ENCODE peak calls at places on chromosomes 4 and X, in six cellular contexts. One of them, this sample, is unnamed.

GRCh38 chr4:151641167-151641566 is 119.6 kb downstream of the GATB start:
- DNase-seq in psoas muscle: no peak
- DNase-seq in left lung: no peak
- DNase-seq in WTC11: no peak
- DNase-seq in pancreas: no peak
- DNase-seq in lower lobe of right lung: no peak
- DNase-seq in this sample: peak

GRCh38 chrX:68894513-68895338 is 65.9 kb downstream of the EFNB1 start:
- DNase-seq in psoas muscle: peak
- DNase-seq in left lung: peak
- DNase-seq in WTC11: no peak
- DNase-seq in pancreas: peak
- DNase-seq in lower lobe of right lung: peak
- DNase-seq in this sample: peak

GRCh38 chr4:167218022-167218608 is 16.2 kb downstream of the SPOCK3 start:
- DNase-seq in psoas muscle: no peak
- DNase-seq in left lung: no peak
- DNase-seq in WTC11: no peak
- DNase-seq in pancreas: no peak
- DNase-seq in lower lobe of right lung: no peak
- DNase-seq in this sample: no peak

GRCh38 chr4:8195431-8195830 is 3.7 kb upstream of the SH3TC1 start:
- DNase-seq in psoas muscle: no peak
- DNase-seq in left lung: peak
- DNase-seq in WTC11: no peak
- DNase-seq in pancreas: no peak
- DNase-seq in lower lobe of right lung: no peak
- DNase-seq in this sample: no peak

GRCh38 chr4:10198365-10198764 is 81.8 kb upstream of the WDR1 start:
- DNase-seq in psoas muscle: no peak
- DNase-seq in left lung: no peak
- DNase-seq in WTC11: no peak
- DNase-seq in pancreas: no peak
- DNase-seq in lower lobe of right lung: no peak
- DNase-seq in this sample: no peak

GRCh38 chr4:155807021-155807420 is 48.2 kb downstream of the GUCY1B1 start:
- DNase-seq in psoas muscle: no peak
- DNase-seq in left lung: no peak
- DNase-seq in WTC11: no peak
- DNase-seq in pancreas: no peak
- DNase-seq in lower lobe of right lung: no peak
- DNase-seq in this sample: no peak

GRCh38 chrX:72545990-72546389 is 26.7 kb downstream of the HDAC8 start:
- DNase-seq in psoas muscle: no peak
- DNase-seq in left lung: no peak
- DNase-seq in WTC11: no peak
- DNase-seq in pancreas: no peak
- DNase-seq in lower lobe of right lung: no peak
- DNase-seq in this sample: peak

GRCh38 chrX:155313766-155314165 is 20.6 kb downstream of the CLIC2 start:
- DNase-seq in psoas muscle: no peak
- DNase-seq in left lung: no peak
- DNase-seq in WTC11: no peak
- DNase-seq in pancreas: no peak
- DNase-seq in lower lobe of right lung: no peak
- DNase-seq in this sample: peak

GRCh38 chr4:88352062-88352461 is 26.6 kb upstream of the HERC6 start:
- DNase-seq in psoas muscle: no peak
- DNase-seq in left lung: no peak
- DNase-seq in WTC11: no peak
- DNase-seq in pancreas: no peak
- DNase-seq in lower lobe of right lung: no peak
- DNase-seq in this sample: peak

GRCh38 chr4:54227261-54228063 is 1.6 kb upstream of the PDGFRA start:
- DNase-seq in psoas muscle: no peak
- DNase-seq in left lung: no peak
- DNase-seq in WTC11: peak
- DNase-seq in pancreas: no peak
- DNase-seq in lower lobe of right lung: peak
- DNase-seq in this sample: no peak

GRCh38 chrX:41087219-41087618 is 2.0 kb downstream of the USP9X start:
- DNase-seq in psoas muscle: no peak
- DNase-seq in left lung: no peak
- DNase-seq in WTC11: no peak
- DNase-seq in pancreas: no peak
- DNase-seq in lower lobe of right lung: no peak
- DNase-seq in this sample: no peak

GRCh38 chr4:85650908-85651307 is 176.0 kb downstream of the ARHGAP24 start:
- DNase-seq in psoas muscle: no peak
- DNase-seq in left lung: no peak
- DNase-seq in WTC11: no peak
- DNase-seq in pancreas: peak
- DNase-seq in lower lobe of right lung: no peak
- DNase-seq in this sample: no peak

GRCh38 chrX:7062276-7062675 is 85.2 kb upstream of the STS start:
- DNase-seq in psoas muscle: no peak
- DNase-seq in left lung: no peak
- DNase-seq in WTC11: no peak
- DNase-seq in pancreas: no peak
- DNase-seq in lower lobe of right lung: no peak
- DNase-seq in this sample: peak

GRCh38 chr4:121177238-121178137 is 13.4 kb upstream of the TNIP3 start:
- DNase-seq in psoas muscle: no peak
- DNase-seq in left lung: no peak
- DNase-seq in WTC11: no peak
- DNase-seq in pancreas: no peak
- DNase-seq in lower lobe of right lung: no peak
- DNase-seq in this sample: no peak

GRCh38 chrX:101764538-101764937 is 104.9 kb upstream of the ARMCX2 start:
- DNase-seq in psoas muscle: no peak
- DNase-seq in left lung: no peak
- DNase-seq in WTC11: no peak
- DNase-seq in pancreas: no peak
- DNase-seq in lower lobe of right lung: no peak
- DNase-seq in this sample: peak

GRCh38 chrX:39582091-39582490 is 515.7 kb downstream of the BCOR start:
- DNase-seq in psoas muscle: no peak
- DNase-seq in left lung: no peak
- DNase-seq in WTC11: no peak
- DNase-seq in pancreas: peak
- DNase-seq in lower lobe of right lung: no peak
- DNase-seq in this sample: peak

GRCh38 chr4:183449193-183449888 is 4.9 kb downstream of the CDKN2AIP start:
- DNase-seq in psoas muscle: no peak
- DNase-seq in left lung: no peak
- DNase-seq in WTC11: no peak
- DNase-seq in pancreas: no peak
- DNase-seq in lower lobe of right lung: no peak
- DNase-seq in this sample: no peak

GRCh38 chr4:116702949-116703348 is 382.4 kb downstream of the TRAM1L1 start:
- DNase-seq in psoas muscle: no peak
- DNase-seq in left lung: no peak
- DNase-seq in WTC11: no peak
- DNase-seq in pancreas: no peak
- DNase-seq in lower lobe of right lung: no peak
- DNase-seq in this sample: peak

GRCh38 chr4:2689825-2690700 is 66.1 kb downstream of the TNIP2 start:
- DNase-seq in psoas muscle: peak
- DNase-seq in left lung: no peak
- DNase-seq in WTC11: no peak
- DNase-seq in pancreas: no peak
- DNase-seq in lower lobe of right lung: no peak
- DNase-seq in this sample: no peak

GRCh38 chrX:46665232-46666162 is 91.9 kb downstream of the CHST7 start:
- DNase-seq in psoas muscle: no peak
- DNase-seq in left lung: no peak
- DNase-seq in WTC11: no peak
- DNase-seq in pancreas: no peak
- DNase-seq in lower lobe of right lung: no peak
- DNase-seq in this sample: peak

GRCh38 chrX:68633981-68634380 is 13.5 kb upstream of the STARD8 start:
- DNase-seq in psoas muscle: no peak
- DNase-seq in left lung: no peak
- DNase-seq in WTC11: no peak
- DNase-seq in pancreas: no peak
- DNase-seq in lower lobe of right lung: no peak
- DNase-seq in this sample: no peak

GRCh38 chr4:182242793-182243192 is 409 bp upstream of the TENM3 start:
- DNase-seq in psoas muscle: no peak
- DNase-seq in left lung: no peak
- DNase-seq in WTC11: no peak
- DNase-seq in pancreas: no peak
- DNase-seq in lower lobe of right lung: no peak
- DNase-seq in this sample: no peak

GRCh38 chr4:57037982-57038604 is 59.4 kb downstream of the POLR2B start:
- DNase-seq in psoas muscle: peak
- DNase-seq in left lung: peak
- DNase-seq in WTC11: peak
- DNase-seq in pancreas: peak
- DNase-seq in lower lobe of right lung: peak
- DNase-seq in this sample: peak

GRCh38 chr4:160202802-160203201 is 1099.9 kb downstream of the RAPGEF2 start:
- DNase-seq in psoas muscle: no peak
- DNase-seq in left lung: no peak
- DNase-seq in WTC11: no peak
- DNase-seq in pancreas: no peak
- DNase-seq in lower lobe of right lung: no peak
- DNase-seq in this sample: peak

GRCh38 chr4:76748649-76749048 is 149.3 kb downstream of the SOWAHB start:
- DNase-seq in psoas muscle: no peak
- DNase-seq in left lung: no peak
- DNase-seq in WTC11: no peak
- DNase-seq in pancreas: peak
- DNase-seq in lower lobe of right lung: no peak
- DNase-seq in this sample: peak

GRCh38 chrX:16711219-16712115 is 1.0 kb downstream of the CTPS2 start:
- DNase-seq in psoas muscle: peak
- DNase-seq in left lung: no peak
- DNase-seq in WTC11: peak
- DNase-seq in pancreas: no peak
- DNase-seq in lower lobe of right lung: no peak
- DNase-seq in this sample: peak

GRCh38 chr4:112604590-112604989 is 32.1 kb downstream of the ZGRF1 start:
- DNase-seq in psoas muscle: no peak
- DNase-seq in left lung: no peak
- DNase-seq in WTC11: peak
- DNase-seq in pancreas: no peak
- DNase-seq in lower lobe of right lung: no peak
- DNase-seq in this sample: peak
- TF ChIP-seq CTCF in psoas muscle: peak
- TF ChIP-seq CTCF in left lung: peak
- TF ChIP-seq CTCF in WTC11: peak
- TF ChIP-seq CTCF in pancreas: no peak
- TF ChIP-seq CTCF in lower lobe of right lung: peak
- TF ChIP-seq CTCF in this sample: peak

GRCh38 chr4:161564230-161564834 is 599.5 kb downstream of the FSTL5 start:
- DNase-seq in psoas muscle: no peak
- DNase-seq in left lung: no peak
- DNase-seq in WTC11: no peak
- DNase-seq in pancreas: no peak
- DNase-seq in lower lobe of right lung: no peak
- DNase-seq in this sample: peak
- TF ChIP-seq CTCF in psoas muscle: no peak
- TF ChIP-seq CTCF in left lung: peak
- TF ChIP-seq CTCF in WTC11: no peak
- TF ChIP-seq CTCF in pancreas: no peak
- TF ChIP-seq CTCF in lower lobe of right lung: peak
- TF ChIP-seq CTCF in this sample: peak

GRCh38 chr4:170137466-170137865 is 47.7 kb upstream of the AADAT start:
- DNase-seq in psoas muscle: no peak
- DNase-seq in left lung: no peak
- DNase-seq in WTC11: no peak
- DNase-seq in pancreas: no peak
- DNase-seq in lower lobe of right lung: no peak
- DNase-seq in this sample: no peak

GRCh38 chr4:170134821-170135220 is 45.1 kb upstream of the AADAT start:
- DNase-seq in psoas muscle: no peak
- DNase-seq in left lung: no peak
- DNase-seq in WTC11: no peak
- DNase-seq in pancreas: no peak
- DNase-seq in lower lobe of right lung: no peak
- DNase-seq in this sample: no peak

GRCh38 chr4:170139764-170140163 is 50.0 kb upstream of the AADAT start:
- DNase-seq in psoas muscle: no peak
- DNase-seq in left lung: no peak
- DNase-seq in WTC11: no peak
- DNase-seq in pancreas: no peak
- DNase-seq in lower lobe of right lung: no peak
- DNase-seq in this sample: peak

GRCh38 chr4:170138580-170139194 is 48.9 kb upstream of the AADAT start:
- DNase-seq in psoas muscle: peak
- DNase-seq in left lung: no peak
- DNase-seq in WTC11: peak
- DNase-seq in pancreas: peak
- DNase-seq in lower lobe of right lung: peak
- DNase-seq in this sample: peak
- TF ChIP-seq CTCF in psoas muscle: peak
- TF ChIP-seq CTCF in left lung: peak
- TF ChIP-seq CTCF in WTC11: peak
- TF ChIP-seq CTCF in pancreas: peak
- TF ChIP-seq CTCF in lower lobe of right lung: peak
- TF ChIP-seq CTCF in this sample: peak

GRCh38 chr4:37132351-37132989 is 112.1 kb upstream of the NWD2 start:
- DNase-seq in psoas muscle: no peak
- DNase-seq in left lung: no peak
- DNase-seq in WTC11: no peak
- DNase-seq in pancreas: no peak
- DNase-seq in lower lobe of right lung: no peak
- DNase-seq in this sample: no peak

GRCh38 chr4:37138789-37139188 is 105.8 kb upstream of the NWD2 start:
- DNase-seq in psoas muscle: no peak
- DNase-seq in left lung: no peak
- DNase-seq in WTC11: no peak
- DNase-seq in pancreas: no peak
- DNase-seq in lower lobe of right lung: no peak
- DNase-seq in this sample: no peak

GRCh38 chr4:37139987-37140386 is 104.6 kb upstream of the NWD2 start:
- DNase-seq in psoas muscle: no peak
- DNase-seq in left lung: no peak
- DNase-seq in WTC11: no peak
- DNase-seq in pancreas: no peak
- DNase-seq in lower lobe of right lung: no peak
- DNase-seq in this sample: no peak

DNA sequence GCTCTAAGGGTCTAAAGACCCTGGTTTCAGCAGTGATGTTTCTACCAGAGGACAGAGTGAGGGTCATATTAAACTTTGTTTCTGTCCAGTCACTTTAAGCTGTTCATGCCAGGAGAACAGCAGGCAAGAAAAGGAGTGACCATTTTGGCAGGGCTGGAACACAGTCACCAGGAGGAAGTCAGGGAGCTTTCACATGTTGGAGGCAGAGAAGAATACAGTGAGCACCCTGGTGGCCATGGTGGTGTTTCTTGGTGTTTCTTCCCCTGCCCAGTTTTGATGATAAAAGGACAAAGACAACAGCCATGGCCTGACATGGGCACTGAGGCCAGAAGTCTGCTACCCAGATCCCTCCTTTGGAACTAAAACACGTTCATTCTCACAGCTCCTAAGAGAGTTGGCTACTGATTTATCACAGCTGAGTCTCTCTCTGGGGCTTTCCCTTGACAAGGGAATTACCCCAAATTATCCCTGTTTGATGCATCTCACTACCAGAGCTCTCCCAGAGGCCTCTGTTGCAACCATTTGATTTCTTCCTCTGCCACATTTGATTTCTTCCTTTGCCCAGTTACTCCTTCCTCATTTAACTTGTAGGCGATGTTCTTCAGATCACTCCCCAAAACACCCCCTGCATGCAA is 106.4 kb upstream of the NWD2 start:
- DNase-seq in psoas muscle: no peak
- DNase-seq in left lung: no peak
- DNase-seq in WTC11: no peak
- DNase-seq in pancreas: no peak
- DNase-seq in lower lobe of right lung: no peak
- DNase-seq in this sample: no peak
- TF ChIP-seq CTCF in psoas muscle: no peak
- TF ChIP-seq CTCF in left lung: no peak
- TF ChIP-seq CTCF in WTC11: no peak
- TF ChIP-seq CTCF in pancreas: no peak
- TF ChIP-seq CTCF in lower lobe of right lung: no peak
- TF ChIP-seq CTCF in this sample: no peak

This sample was measured in MCF 10A.